ENCODE peak calls at places on chromosome 16, in six cellular contexts. M, R, G, J, N and W are unnamed samples.

GRCh38 chr16:10922328-10923145 is 19.7 kb downstream of the DEXI start:
- DNase-seq in M (peak), R (peak), G (no peak), J (no peak), N (no peak), W (no peak)

GRCh38 chr16:78444-79145 is 570 bp downstream of the MPG start:
- DNase-seq in M (peak), R (peak), G (no peak), J (no peak), N (no peak), W (no peak)

GRCh38 chr16:4846503-4846900 is 586 bp downstream of the GLYR1 start:
- DNase-seq in M (peak), R (peak), G (peak), J (no peak), N (peak), W (no peak)

GRCh38 chr16:50526796-50527195 is 21.4 kb upstream of the NKD1 start:
- DNase-seq in M (no peak), R (no peak), G (no peak), J (no peak), N (no peak), W (no peak)

GRCh38 chr16:5078626-5079025 is 7.0 kb downstream of the ALG1 start:
- DNase-seq in M (no peak), R (no peak), G (no peak), J (no peak), N (no peak), W (no peak)

GRCh38 chr16:84199861-84200260 is 8.9 kb downstream of the ADAD2 start:
- DNase-seq in M (peak), R (no peak), G (no peak), J (no peak), N (peak), W (no peak)

GRCh38 chr16:5604770-5605169 is 507.2 kb upstream of the EEF2KMT start:
- DNase-seq in M (no peak), R (peak), G (no peak), J (no peak), N (no peak), W (no peak)

GRCh38 chr16:10753670-10754069 is 10.0 kb downstream of the NUBP1 start:
- DNase-seq in M (no peak), R (no peak), G (no peak), J (no peak), N (no peak), W (no peak)

GRCh38 chr16:12239953-12240485 is 263.5 kb downstream of the SNX29 start:
- DNase-seq in M (peak), R (peak), G (no peak), J (no peak), N (peak), W (no peak)

GRCh38 chr16:23539984-23540816 is 16.9 kb downstream of the EARS2 start:
- DNase-seq in M (no peak), R (no peak), G (no peak), J (no peak), N (no peak), W (no peak)

GRCh38 chr16:57069635-57070350 is 22.6 kb upstream of the CPNE2 start:
- DNase-seq in M (no peak), R (no peak), G (no peak), J (no peak), N (no peak), W (no peak)

GRCh38 chr16:81600275-81600674 is 155.7 kb downstream of the CMIP start:
- DNase-seq in M (peak), R (peak), G (no peak), J (peak), N (no peak), W (peak)

GRCh38 chr16:10876799-10877341 is at the start of gene CIITA:
- DNase-seq in M (peak), R (peak), G (peak), J (peak), N (peak), W (no peak)

GRCh38 chr16:4298761-4299522 is 16.9 kb upstream of the GLIS2 start:
- DNase-seq in M (peak), R (peak), G (no peak), J (no peak), N (peak), W (no peak)

GRCh38 chr16:12054396-12054795 is 77.9 kb downstream of the SNX29 start:
- DNase-seq in M (no peak), R (no peak), G (no peak), J (no peak), N (no peak), W (no peak)

GRCh38 chr16:56357291-56357764 is 68.0 kb downstream of the AMFR start:
- DNase-seq in M (peak), R (peak), G (no peak), J (no peak), N (no peak), W (no peak)

GRCh38 chr16:5046914-5047313 is 13.2 kb upstream of the NAGPA start:
- DNase-seq in M (no peak), R (no peak), G (no peak), J (no peak), N (no peak), W (no peak)

GRCh38 chr16:82776466-82777146 is 149.8 kb downstream of the CDH13 start:
- DNase-seq in M (no peak), R (peak), G (no peak), J (no peak), N (no peak), W (no peak)

GRCh38 chr16:1171001-1171400 is 18.1 kb downstream of the CACNA1H start:
- DNase-seq in M (no peak), R (no peak), G (no peak), J (no peak), N (no peak), W (no peak)

GRCh38 chr16:56121156-56121500 is 70.2 kb upstream of the GNAO1 start:
- DNase-seq in M (no peak), R (no peak), G (no peak), J (no peak), N (no peak), W (no peak)

GRCh38 chr16:87243383-87243964 is 73.7 kb downstream of the C16orf95 start:
- DNase-seq in M (no peak), R (no peak), G (no peak), J (no peak), N (no peak), W (no peak)
- TF ChIP-seq CTCF in M (no peak), R (no peak), G (no peak), J (no peak), N (no peak), W (no peak)

GRCh38 chr16:70696952-70697600 is 11.2 kb upstream of the MTSS2 start:
- DNase-seq in M (no peak), R (no peak), G (peak), J (no peak), N (no peak), W (no peak)
- H3K4me3 ChIP-seq in M (no peak), R (no peak), G (no peak), J (no peak), N (no peak), W (no peak)

GRCh38 chr16:28937222-28937876 is 5.6 kb downstream of the CD19 start:
- DNase-seq in M (no peak), R (no peak), G (no peak), J (no peak), N (no peak), W (no peak)
- TF ChIP-seq CTCF in M (no peak), R (no peak), G (no peak), J (no peak), N (no peak), W (no peak)

GRCh38 chr16:68289202-68289601 is 21.5 kb downstream of the SLC7A6OS start:
- DNase-seq in M (no peak), R (no peak), G (no peak), J (no peak), N (no peak), W (no peak)

GRCh38 chr16:68287276-68288251 is 23.2 kb downstream of the SLC7A6OS start:
- DNase-seq in M (peak), R (peak), G (peak), J (no peak), N (peak), W (no peak)

GRCh38 chr16:68289621-68290329 is 21.0 kb downstream of the SLC7A6OS start:
- DNase-seq in M (peak), R (peak), G (peak), J (no peak), N (no peak), W (no peak)

GRCh38 chr16:68286153-68287074 is 22.1 kb downstream of the SLC7A6 start:
- DNase-seq in M (no peak), R (no peak), G (peak), J (no peak), N (no peak), W (no peak)

DNA sequence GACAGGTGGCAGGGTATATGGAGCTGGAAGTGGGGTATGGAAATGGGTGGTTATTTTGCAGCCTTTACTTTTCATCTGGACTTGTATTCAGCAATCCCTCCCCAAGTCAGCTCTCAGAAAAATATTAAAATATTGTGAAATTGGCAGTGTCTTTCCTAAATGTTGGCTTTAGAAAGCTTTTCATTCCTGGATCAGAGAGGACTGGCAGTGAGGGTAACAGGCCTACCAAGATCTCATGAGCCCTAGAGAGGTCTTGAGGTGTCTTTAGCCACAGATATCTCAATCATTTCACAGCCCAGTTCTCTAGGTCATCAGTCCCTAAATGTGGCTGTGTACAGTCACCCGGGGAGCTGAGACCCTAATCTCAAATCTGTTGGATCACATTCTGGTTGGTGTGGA is 22.5 kb downstream of the SLC7A6OS start:
- DNase-seq in M (no peak), R (no peak), G (no peak), J (no peak), N (no peak), W (no peak)
- H3K4me3 ChIP-seq in M (no peak), R (no peak), G (no peak), J (no peak), N (no peak), W (no peak)

GRCh38 chr16:85289760-85290625 is 177.7 kb upstream of the CIBAR2 start:
- DNase-seq in M (no peak), R (no peak), G (no peak), J (no peak), N (no peak), W (no peak)
- TF ChIP-seq CTCF in M (no peak), R (no peak), G (no peak), J (no peak), N (no peak), W (no peak)

DNA sequence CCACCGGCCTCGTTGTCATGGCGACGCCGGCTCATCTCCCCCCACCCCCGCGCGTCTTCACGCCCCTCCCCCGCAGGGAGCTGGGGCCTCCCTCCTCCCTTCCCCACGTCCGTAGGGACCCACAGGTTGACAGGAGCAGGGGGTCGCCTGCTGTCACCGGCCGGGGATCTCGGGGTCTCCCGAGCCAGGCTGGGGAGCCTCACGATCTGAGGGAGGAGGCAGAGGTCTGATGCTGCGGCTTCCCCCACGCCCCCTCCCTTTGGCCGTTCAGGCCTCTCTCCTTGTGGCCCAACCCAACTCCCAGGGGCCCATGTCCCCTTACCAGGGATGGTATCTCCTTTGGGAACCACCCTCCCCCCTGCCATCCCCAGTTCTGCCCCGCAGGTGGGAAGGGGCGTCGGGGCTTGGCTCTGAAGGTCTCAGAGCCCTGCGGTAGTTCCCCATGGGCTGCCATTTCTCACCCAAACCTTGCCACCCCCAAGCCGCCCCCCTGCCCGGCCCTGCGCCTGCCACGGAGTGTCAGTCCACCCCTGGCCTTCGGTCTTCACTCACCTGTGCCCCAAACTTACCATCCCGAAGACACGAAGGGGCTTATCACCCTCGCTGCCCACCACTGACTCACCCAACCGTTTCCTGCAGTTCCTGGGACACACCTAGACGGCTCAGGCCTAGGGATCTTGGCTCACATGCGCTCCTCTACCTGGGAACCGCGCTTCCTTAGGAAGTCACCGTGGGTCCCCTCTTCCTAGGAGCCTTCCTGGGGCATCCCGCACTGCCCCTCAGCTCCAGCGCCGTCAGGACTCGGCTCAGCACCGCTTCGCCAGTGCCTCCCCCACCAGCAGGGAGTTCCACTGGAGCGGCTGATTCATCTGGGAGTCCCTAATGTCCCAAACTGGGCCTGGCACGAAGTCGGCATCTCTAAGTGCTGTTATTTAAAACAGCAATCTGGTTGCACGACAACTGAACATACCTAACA is 966 bp upstream of the DOC2A start:
- DNase-seq in M (no peak), R (no peak), G (no peak), J (no peak), N (no peak), W (no peak)
- H3K4me3 ChIP-seq in M (no peak), R (no peak), G (peak), J (no peak), N (no peak), W (no peak)

GRCh38 chr16:89489040-89489721 is 1.2 kb downstream of the ANKRD11 start:
- DNase-seq in M (peak), R (peak), G (peak), J (no peak), N (peak), W (peak)
- TF ChIP-seq CTCF in M (peak), R (peak), G (no peak), J (peak), N (no peak), W (no peak)

GRCh38 chr16:15854906-15855703 is 1.7 kb downstream of the MYH11 start:
- DNase-seq in M (no peak), R (no peak), G (no peak), J (no peak), N (no peak), W (no peak)

GRCh38 chr16:15856217-15856616 is 611 bp downstream of the MYH11 start:
- DNase-seq in M (no peak), R (no peak), G (no peak), J (no peak), N (no peak), W (no peak)

GRCh38 chr16:15855704-15856003 is 1.2 kb downstream of the MYH11 start:
- DNase-seq in M (no peak), R (no peak), G (no peak), J (no peak), N (no peak), W (no peak)

GRCh38 chr16:15853021-15853420 is 3.8 kb downstream of the MYH11 start:
- DNase-seq in M (no peak), R (no peak), G (no peak), J (no peak), N (no peak), W (no peak)

GRCh38 chr16:15854061-15854460 is 2.8 kb downstream of the MYH11 start:
- DNase-seq in M (no peak), R (no peak), G (no peak), J (no peak), N (no peak), W (no peak)
- H3K4me3 ChIP-seq in M (no peak), R (no peak), G (no peak), J (no peak), N (no peak), W (no peak)